ENCODE peak calls at places on chromosomes 5 and 9, in nine cellular contexts. U, D, C, J, P, X, Y, B and A are unnamed samples.
A peak's percentile ranks its signal among the peaks of the same experiment; 100 is the strongest.

GRCh38 chr5:149860801-149861322 is 83.7 kb downstream of the PDE6A start:
- DNase-seq in X (peak; percentile 58), B (no peak), P (no peak), J (no peak), U (no peak), C (peak; percentile 55), Y (peak; percentile 31), D (no peak), A (no peak)

GRCh38 chr9:123590499-123590898 is 234.5 kb downstream of the CRB2 start:
- DNase-seq in X (no peak), C (no peak), U (no peak), P (no peak), B (no peak), D (no peak), Y (no peak), J (no peak), A (no peak)

GRCh38 chr5:58150936-58151335 is 308.9 kb downstream of the PLK2 start:
- DNase-seq in D (no peak), B (no peak), X (no peak), P (no peak), U (no peak), C (no peak), Y (no peak), J (no peak), A (no peak)

GRCh38 chr5:58466939-58467338 is 7.1 kb upstream of the PLK2 start:
- DNase-seq in B (no peak), U (no peak), X (peak; percentile 40), J (peak; percentile 46), C (no peak), D (peak; percentile 31), Y (peak; percentile 84), P (no peak), A (no peak)

GRCh38 chr5:74767579-74767913 is 497 bp downstream of the NSA2 start:
- DNase-seq in C (no peak), Y (peak; percentile 78), B (no peak), P (no peak), J (no peak), X (peak; percentile 20), U (no peak), D (peak; percentile 22), A (no peak)

GRCh38 chr9:115015018-115015635 is 84.7 kb upstream of the TNFSF8 start:
- DNase-seq in U (no peak), J (no peak), B (no peak), D (peak; percentile 41), P (no peak), X (no peak), Y (peak; percentile 22), C (no peak), A (no peak)

GRCh38 chr9:105656131-105656921 is 5.9 kb upstream of the TAL2 start:
- DNase-seq in X (peak; percentile 67), C (peak; percentile 81), P (no peak), J (no peak), Y (peak; percentile 4), U (peak; percentile 48), D (no peak), B (no peak), A (no peak)

GRCh38 chr9:89541798-89542197 is 43.9 kb upstream of the SEMA4D start:
- DNase-seq in D (no peak), J (no peak), Y (no peak), C (no peak), X (no peak), U (no peak), B (no peak), P (no peak), A (no peak)

GRCh38 chr5:142618125-142618524 is 67.8 kb downstream of the FGF1 start:
- DNase-seq in B (no peak), C (no peak), X (no peak), Y (peak; percentile 83), P (no peak), D (peak; percentile 57), J (no peak), U (no peak), A (no peak)

GRCh38 chr5:56108212-56108611 is 113.4 kb upstream of the IL6ST start:
- DNase-seq in U (no peak), C (no peak), Y (no peak), P (no peak), D (no peak), J (no peak), X (no peak), B (no peak), A (no peak)

GRCh38 chr5:62692946-62693713 is 114.5 kb downstream of the LRRC70 start:
- DNase-seq in J (no peak), P (no peak), Y (no peak), D (no peak), B (no peak), C (no peak), X (no peak), U (no peak), A (no peak)

GRCh38 chr9:34328500-34328982 is 527 bp downstream of the KIF24 start:
- DNase-seq in J (no peak), P (no peak), D (no peak), C (no peak), X (no peak), B (no peak), U (no peak), Y (no peak), A (no peak)

GRCh38 chr9:8724284-8725018 is 924.9 kb upstream of the DMAC1 start:
- DNase-seq in D (no peak), X (no peak), B (no peak), Y (no peak), P (no peak), C (no peak), J (no peak), U (no peak), A (no peak)

GRCh38 chr5:81495286-81495685 is 101.4 kb upstream of the ACOT12 start:
- DNase-seq in C (no peak), J (no peak), X (no peak), P (no peak), U (no peak), D (no peak), Y (no peak), B (no peak), A (no peak)

GRCh38 chr5:142304013-142304701 is 20.7 kb downstream of the SPRY4 start:
- DNase-seq in C (no peak), B (no peak), P (no peak), Y (no peak), U (peak; percentile 35), J (no peak), X (no peak), D (no peak), A (no peak)

GRCh38 chr5:140114341-140115185 is 654 bp downstream of the PURA start:
- DNase-seq in B (no peak), U (peak; percentile 70), J (peak; percentile 61), Y (peak; percentile 75), P (peak; percentile 26), X (peak; percentile 44), C (peak; percentile 95), D (no peak), A (no peak)